ENCODE peak calls at places on chromosomes 7 and 10, in ten cellular contexts. M is CD4-positive, alpha-beta T cell; O is GM23248; B is T-helper 2 cell; W is AG08395; L is SIG-M5; C is stimulated activated CD4-positive, alpha-beta T cell treated with anti-CD3 and anti-CD28 coated beads, Interleukin-15, amount 100 ng/mL, for 24 hours; H is activated CD4-positive, alpha-beta T cell treated with anti-CD3 and anti-CD28 coated beads for 24 hours; X is neural progenitor cell; T is GM06990. R is an unnamed sample.
A peak's percentile ranks its signal among the peaks of the same experiment; 100 is the strongest.

GRCh38 chr10:80460399-80461207 is 6.5 kb downstream of the TSPAN14 start:
- DNase-seq in M (no peak), O (peak; percentile 54), B (no peak), W (peak; percentile 48), L (no peak), C (no peak), H (no peak), X (peak; percentile 39), T (no peak), R (no peak)

GRCh38 chr10:92242910-92243671 is 47.8 kb downstream of the CPEB3 start:
- DNase-seq in M (peak; percentile 15), O (peak; percentile 11), B (peak; percentile 10), W (peak; percentile 20), L (peak; percentile 22), C (peak; percentile 54), H (no peak), X (peak; percentile 76), T (no peak), R (no peak)

GRCh38 chr7:95549818-95550529 is 46.3 kb downstream of the PDK4 start:
- DNase-seq in M (no peak), O (peak; percentile 86), B (no peak), W (peak; percentile 53), L (no peak), C (no peak), H (no peak), X (no peak), T (no peak), R (peak; percentile 8)

GRCh38 chr10:131035779-131036178 is 275.7 kb downstream of the TCERG1L start:
- DNase-seq in M (no peak), O (no peak), B (no peak), W (peak; percentile 6), L (no peak), C (no peak), H (no peak), X (no peak), T (no peak), R (no peak)

GRCh38 chr10:104622598-104623209 is 18.4 kb upstream of the SORCS3 start:
- DNase-seq in M (no peak), O (peak; percentile 52), B (no peak), W (peak; percentile 24), L (no peak), C (peak; percentile 24), H (no peak), X (peak; percentile 79), T (no peak), R (no peak)

GRCh38 chr10:75050520-75050919 is 60.9 kb upstream of the SAMD8 start:
- DNase-seq in M (no peak), O (no peak), B (no peak), W (no peak), L (no peak), C (no peak), H (no peak), X (no peak), T (no peak), R (no peak)

GRCh38 chr10:23912884-23913401 is 296.0 kb upstream of the KIAA1217 start:
- DNase-seq in M (no peak), O (no peak), B (no peak), W (no peak), L (no peak), C (no peak), H (no peak), X (peak; percentile 8), T (no peak), R (no peak)

GRCh38 chr10:62990126-62990525 is 143.0 kb upstream of the NRBF2 start:
- DNase-seq in M (no peak), O (peak; percentile 55), B (no peak), W (peak; percentile 17), L (no peak), C (no peak), H (no peak), X (no peak), T (no peak), R (no peak)

GRCh38 chr7:57400531-57401155 is 49.3 kb upstream of the ZNF716 start:
- DNase-seq in M (no peak), O (no peak), B (no peak), W (no peak), L (no peak), C (no peak), H (no peak), X (no peak), T (no peak), R (no peak)

GRCh38 chr7:150974468-150975391 is 3.4 kb downstream of the KCNH2 start:
- DNase-seq in M (peak; percentile 80), O (peak; percentile 62), B (peak; percentile 65), W (no peak), L (no peak), C (peak; percentile 82), H (peak; percentile 69), X (peak; percentile 71), T (peak; percentile 81), R (no peak)

GRCh38 chr7:32039000-32039756 is 31.0 kb downstream of the PDE1C start:
- DNase-seq in M (no peak), O (no peak), B (no peak), W (no peak), L (no peak), C (no peak), H (no peak), X (peak; percentile 31), T (no peak), R (no peak)

R was measured in AG09319.